ENCODE peak calls at places on chromosomes 13 and 19, in four cellular contexts. B is IMR-90, C is H1, A is mesendoderm. G is an unnamed sample.
A peak's percentile ranks its signal among the peaks of the same experiment; 100 is the strongest.

GRCh38 chr19:17311455-17312248 is 2.3 kb downstream of the DDA1 start:
- DNase-seq in B (peak; percentile 79), C (no peak), A (peak; percentile 77), G (no peak)

GRCh38 chr13:94712812-94713555 is 639 bp upstream of the SOX21 start:
- DNase-seq in B (peak; percentile 46), C (peak; percentile 76), A (peak; percentile 46), G (peak; percentile 64)

GRCh38 chr19:289651-290538 is 1.3 kb downstream of the PLPP2 start:
- DNase-seq in B (peak; percentile 25), C (peak; percentile 76), A (peak; percentile 96), G (peak; percentile 94)

GRCh38 chr19:17052439-17052838 is 22.8 kb downstream of the HAUS8 start:
- DNase-seq in B (peak; percentile 59), C (peak; percentile 67), A (peak; percentile 70), G (peak; percentile 58)

GRCh38 chr19:18866800-18867123 is 29.2 kb downstream of the CERS1 start:
- DNase-seq in B (no peak), C (no peak), A (no peak), G (no peak)

GRCh38 chr19:32407004-32407992 is 1.7 kb downstream of the DPY19L3 start:
- DNase-seq in B (peak; percentile 37), C (no peak), A (peak; percentile 10), G (no peak)

GRCh38 chr13:75771818-75772217 is 135.7 kb downstream of the LMO7 start:
- DNase-seq in B (peak; percentile 91), C (no peak), A (no peak), G (no peak)

GRCh38 chr13:98313938-98314292 is 136.8 kb upstream of the RNF113B start:
- DNase-seq in B (no peak), C (no peak), A (no peak), G (no peak)

GRCh38 chr19:11375143-11375948 is 880 bp downstream of the SWSAP1 start:
- DNase-seq in B (no peak), C (peak; percentile 68), A (peak; percentile 72), G (peak; percentile 82)

GRCh38 chr13:109862627-109863026 is 76.2 kb upstream of the IRS2 start:
- DNase-seq in B (peak; percentile 80), C (no peak), A (no peak), G (no peak)

GRCh38 chr13:40484981-40485380 is 181.5 kb downstream of the FOXO1 start:
- DNase-seq in B (no peak), C (no peak), A (no peak), G (no peak)

GRCh38 chr19:50835785-50836542 is 2.6 kb upstream of the KLK15 start:
- DNase-seq in B (peak; percentile 45), C (peak; percentile 95), A (peak; percentile 67), G (peak; percentile 81)

GRCh38 chr13:104608280-104608679 is 1542.1 kb upstream of the SLC10A2 start:
- DNase-seq in B (no peak), C (no peak), A (peak; percentile 3), G (no peak)

GRCh38 chr13:104975272-104975671 is 1560.2 kb downstream of the EFNB2 start:
- DNase-seq in B (no peak), C (no peak), A (no peak), G (no peak)

GRCh38 chr19:13022859-13023636 is 27.8 kb downstream of the NFIX start:
- DNase-seq in B (peak; percentile 95), C (no peak), A (peak; percentile 50), G (peak; percentile 64)

GRCh38 chr19:10061717-10062310 is 24.3 kb upstream of the SHFL start:
- DNase-seq in B (no peak), C (no peak), A (no peak), G (peak; percentile 55)

GRCh38 chr19:48997972-48998371 is 4.3 kb downstream of the RUVBL2 start:
- DNase-seq in B (peak; percentile 45), C (peak; percentile 93), A (peak; percentile 86), G (peak; percentile 86)

GRCh38 chr19:13920940-13921744 is 15.1 kb downstream of the CC2D1A start:
- DNase-seq in B (peak; percentile 44), C (peak; percentile 51), A (peak; percentile 89), G (peak; percentile 47)

GRCh38 chr19:35533201-35533821 is at the start of gene GAPDHS:
- DNase-seq in B (peak; percentile 43), C (peak; percentile 79), A (peak; percentile 36), G (no peak)

GRCh38 chr19:19107663-19108062 is 30.6 kb downstream of the TMEM161A start:
- DNase-seq in B (no peak), C (no peak), A (peak; percentile 19), G (peak; percentile 53)

GRCh38 chr19:48372904-48373303 is 8.7 kb downstream of the SYNGR4 start:
- DNase-seq in B (no peak), C (no peak), A (no peak), G (no peak)

GRCh38 chr19:54436561-54437229 is 12.3 kb upstream of the LENG8 start:
- DNase-seq in B (no peak), C (no peak), A (no peak), G (no peak)

GRCh38 chr13:72141845-72142470 is 275.0 kb upstream of the DACH1 start:
- DNase-seq in B (no peak), C (no peak), A (no peak), G (no peak)

GRCh38 chr19:344625-345319 is at the start of gene MIER2:
- DNase-seq in B (peak; percentile 68), C (peak; percentile 100), A (peak; percentile 88), G (peak; percentile 90)

GRCh38 chr13:38922170-38922569 is 68.5 kb downstream of the STOML3 start:
- DNase-seq in B (no peak), C (no peak), A (no peak), G (no peak)

GRCh38 chr19:18000981-18001836 is 6.8 kb upstream of the ARRDC2 start:
- DNase-seq in B (peak; percentile 73), C (peak; percentile 77), A (peak; percentile 76), G (peak; percentile 77)

GRCh38 chr13:71758823-71759222 is 108.2 kb downstream of the DACH1 start:
- DNase-seq in B (no peak), C (no peak), A (peak; percentile 13), G (no peak)

GRCh38 chr19:55014714-55015113 is 23.4 kb downstream of the GP6 start:
- DNase-seq in B (no peak), C (no peak), A (no peak), G (no peak)

GRCh38 chr13:74250738-74251190 is 116.6 kb upstream of the KLF12 start:
- DNase-seq in B (peak; percentile 75), C (no peak), A (no peak), G (no peak)

GRCh38 chr19:12065100-12065538 is 588 bp downstream of the ZNF844 start:
- DNase-seq in B (peak; percentile 38), C (peak; percentile 63), A (peak; percentile 43), G (no peak)

DNA sequence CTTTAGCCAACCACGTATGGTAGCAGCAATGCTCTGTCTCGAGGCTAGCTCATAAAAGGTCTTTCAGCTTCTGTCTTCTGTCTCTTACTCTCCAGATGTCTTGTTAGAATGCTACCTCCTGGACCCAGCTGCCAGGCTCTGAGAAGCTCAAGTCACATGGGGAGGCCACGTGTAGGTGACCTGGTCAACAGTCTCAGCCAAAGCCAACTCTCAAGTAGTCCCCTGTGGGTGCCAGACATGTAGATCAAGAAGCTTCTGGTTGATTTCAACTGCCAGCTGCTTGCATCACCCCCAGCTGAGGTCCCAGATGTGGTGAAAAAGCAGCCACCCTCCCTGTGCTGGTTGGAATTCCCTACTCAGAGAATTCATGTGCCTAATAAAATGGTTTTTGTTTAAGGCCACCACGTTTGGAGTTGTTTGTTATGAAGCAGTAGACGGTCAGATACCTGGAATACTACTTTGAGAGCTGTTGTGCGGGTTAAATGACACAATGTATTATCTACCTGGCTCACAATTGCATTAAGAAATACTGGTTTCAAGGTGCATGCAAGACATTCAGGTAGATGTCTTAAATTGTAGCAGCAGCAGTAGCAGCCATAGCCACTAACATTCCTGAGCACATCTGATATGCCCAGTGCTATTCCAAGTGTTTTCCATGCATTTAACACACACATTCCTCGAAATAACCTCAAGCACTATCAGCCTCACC is 131.0 kb upstream of the RFC3 start:
- DNase-seq in B (no peak), C (no peak), A (peak; percentile 39), G (no peak)
- H4K5ac ChIP-seq in B (no peak overlapping the region), C (no peak overlapping the region), A (no peak overlapping the region), G (no peak overlapping the region)

DNA sequence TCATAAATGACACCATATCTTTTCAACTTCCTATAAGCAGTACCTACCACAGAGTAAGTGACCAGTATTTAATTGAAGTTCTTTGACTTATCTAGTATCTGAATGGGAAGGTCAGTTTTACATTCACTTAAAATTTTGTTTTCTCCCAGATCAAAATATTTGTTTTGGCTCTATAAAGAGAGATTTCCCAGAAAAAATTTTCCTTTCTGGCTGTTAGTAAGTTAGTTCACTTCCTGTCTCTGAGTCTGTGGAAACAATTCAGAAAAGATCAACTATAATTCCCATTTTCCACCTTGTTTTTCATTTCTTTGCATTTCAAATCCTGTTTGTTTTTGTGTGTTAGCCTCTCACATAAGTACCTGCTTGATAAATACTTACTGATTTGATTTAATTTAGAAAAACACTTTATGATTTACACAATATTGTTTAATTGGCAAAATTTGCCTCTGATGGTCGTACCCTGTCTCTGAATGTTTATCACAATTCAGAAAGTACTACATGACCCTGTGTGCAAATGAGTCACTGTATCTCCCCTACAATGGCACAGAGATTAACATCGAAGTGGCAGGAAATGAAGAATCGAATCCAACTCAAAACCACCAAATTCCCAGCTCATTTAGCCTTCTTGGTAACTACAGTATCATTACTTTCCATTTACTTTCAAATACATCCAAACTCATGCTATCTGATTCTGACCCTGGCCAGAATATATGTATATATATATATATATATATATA is 15.4 kb upstream of the MED4 start:
- DNase-seq in B (no peak), C (no peak), A (no peak), G (no peak)
- H3K4me1 ChIP-seq in B (no peaks in the 10 kb centered on the region), C (no peaks in the 10 kb centered on the region), A (no peaks in the 10 kb centered on the region), G (no peaks in the 10 kb centered on the region)

GRCh38 chr13:51202477-51203046 is 19.6 kb upstream of the FAM124A start:
- DNase-seq in B (no peak), C (no peak), A (no peak), G (no peak)
- H4K5ac ChIP-seq in B (no peak overlapping the region), C (no peak overlapping the region), A (no peak overlapping the region), G (no peak overlapping the region)

GRCh38 chr19:8208710-8209110 is 460 bp upstream of the CERS4 start:
- DNase-seq in B (no peak), C (no peak), A (no peak), G (no peak)
- H3K4me1 ChIP-seq in B (peaks cover 4% of the 10 kb centered on the region), C (peaks cover 30% of the 10 kb centered on the region), A (peaks cover 7% of the 10 kb centered on the region), G (peaks cover 4% of the 10 kb centered on the region)

GRCh38 chr19:30908262-30908771 is 440.9 kb downstream of the TSHZ3 start:
- DNase-seq in B (no peak), C (no peak), A (no peak), G (no peak)
- H4K5ac ChIP-seq in B (no peak overlapping the region), C (no peak overlapping the region), A (no peak overlapping the region), G (no peak overlapping the region)

GRCh38 chr13:69597088-69597487 is 510.5 kb upstream of the ATXN8OS start:
- DNase-seq in B (no peak), C (no peak), A (no peak), G (no peak)

GRCh38 chr13:69585656-69586055 is 522.0 kb upstream of the ATXN8OS start:
- DNase-seq in B (no peak), C (no peak), A (peak; percentile 23), G (no peak)

GRCh38 chr13:69589531-69589930 is 518.1 kb upstream of the ATXN8OS start:
- DNase-seq in B (no peak), C (no peak), A (peak; percentile 92), G (no peak)

GRCh38 chr13:69595181-69595580 is 512.4 kb upstream of the ATXN8OS start:
- DNase-seq in B (no peak), C (no peak), A (no peak), G (no peak)

DNA sequence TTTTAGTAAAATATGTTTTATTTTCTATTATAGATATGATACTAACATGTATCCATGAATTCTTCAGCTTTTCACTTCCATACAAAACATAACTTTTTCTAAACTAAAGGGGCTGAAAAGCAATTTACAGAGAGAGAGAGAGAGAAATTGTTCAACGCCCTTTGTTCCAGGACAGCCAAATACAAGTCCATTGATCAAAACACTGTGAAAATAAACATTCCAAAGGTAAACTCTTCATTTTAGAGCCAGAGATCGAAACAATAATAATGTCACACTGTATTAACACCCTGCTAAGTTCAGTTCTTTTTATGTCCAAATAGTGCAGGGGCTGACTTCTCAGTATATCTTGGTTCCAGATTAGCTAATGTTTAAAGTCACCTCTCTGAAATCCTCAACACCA is 516.2 kb upstream of the ATXN8OS start:
- DNase-seq in B (no peak), C (no peak), A (no peak), G (no peak)
- H3K4me1 ChIP-seq in B (no peaks in the 10 kb centered on the region), C (no peaks in the 10 kb centered on the region), A (peaks cover 2% of the 10 kb centered on the region), G (no peaks in the 10 kb centered on the region)

G was measured in H9.